ENCODE peak calls at places on chromosomes 7 and 10, in four cellular contexts. One of them, this sample, is unnamed.

GRCh38 chr7:30764030-30764991 is 6.9 kb upstream of the MINDY4 start:
- DNase-seq in SHP77: no peak
- DNase-seq in mammary epithelial cell: no peak
- DNase-seq in H54: no peak
- DNase-seq in this sample: no peak

GRCh38 chr7:123242467-123243097 is 42.8 kb upstream of the SLC13A1 start:
- DNase-seq in SHP77: no peak
- DNase-seq in mammary epithelial cell: peak; percentile 5
- DNase-seq in H54: no peak
- DNase-seq in this sample: peak; percentile 14

GRCh38 chr10:9596368-9596920 is 1421.2 kb upstream of the CELF2 start:
- DNase-seq in mammary epithelial cell: no peak
- DNase-seq in H54: peak; percentile 3
- DNase-seq in SHP77: no peak
- DNase-seq in this sample: no peak

GRCh38 chr7:26704786-26705185 is 159.6 kb downstream of the SKAP2 start:
- DNase-seq in SHP77: no peak
- DNase-seq in mammary epithelial cell: no peak
- DNase-seq in H54: no peak
- DNase-seq in this sample: no peak

GRCh38 chr10:97713351-97713827 is at the start of gene MARVELD1:
- DNase-seq in mammary epithelial cell: peak; percentile 66
- DNase-seq in SHP77: peak; percentile 13
- DNase-seq in H54: peak; percentile 83
- DNase-seq in this sample: no peak

GRCh38 chr10:33487014-33487776 is 152.7 kb upstream of the NRP1 start:
- DNase-seq in mammary epithelial cell: no peak
- DNase-seq in H54: peak; percentile 26
- DNase-seq in SHP77: no peak
- DNase-seq in this sample: no peak

GRCh38 chr10:100516847-100517246 is 2.8 kb downstream of the SEC31B start:
- DNase-seq in mammary epithelial cell: no peak
- DNase-seq in H54: no peak
- DNase-seq in SHP77: no peak
- DNase-seq in this sample: no peak

GRCh38 chr7:68980011-68980410 is 618.3 kb upstream of the AUTS2 start:
- DNase-seq in mammary epithelial cell: no peak
- DNase-seq in SHP77: no peak
- DNase-seq in H54: no peak
- DNase-seq in this sample: no peak

GRCh38 chr10:35875281-35875680 is 233.2 kb upstream of the FZD8 start:
- DNase-seq in H54: no peak
- DNase-seq in SHP77: no peak
- DNase-seq in mammary epithelial cell: no peak
- DNase-seq in this sample: no peak

GRCh38 chr7:12757443-12757842 is 70.0 kb downstream of the ARL4A start:
- DNase-seq in SHP77: no peak
- DNase-seq in H54: peak; percentile 43
- DNase-seq in mammary epithelial cell: peak; percentile 32
- DNase-seq in this sample: no peak

GRCh38 chr10:10432306-10433035 is 585.2 kb upstream of the CELF2 start:
- DNase-seq in SHP77: no peak
- DNase-seq in H54: no peak
- DNase-seq in mammary epithelial cell: no peak
- DNase-seq in this sample: no peak

GRCh38 chr7:129741743-129742213 is 130.3 kb downstream of the NRF1 start:
- DNase-seq in H54: no peak
- DNase-seq in SHP77: peak; percentile 94
- DNase-seq in mammary epithelial cell: no peak
- DNase-seq in this sample: peak; percentile 98

GRCh38 chr7:81210092-81211064 is 291.5 kb upstream of the SEMA3C start:
- DNase-seq in H54: no peak
- DNase-seq in SHP77: no peak
- DNase-seq in mammary epithelial cell: no peak
- DNase-seq in this sample: no peak

GRCh38 chr7:14604606-14605005 is 297.9 kb downstream of the DGKB start:
- DNase-seq in SHP77: no peak
- DNase-seq in H54: no peak
- DNase-seq in mammary epithelial cell: peak; percentile 65
- DNase-seq in this sample: no peak

GRCh38 chr7:100163871-100164270 is 4.5 kb downstream of the GAL3ST4 start:
- DNase-seq in H54: no peak
- DNase-seq in mammary epithelial cell: no peak
- DNase-seq in SHP77: no peak
- DNase-seq in this sample: no peak

GRCh38 chr10:17981766-17982380 is 30.2 kb downstream of the SLC39A12 start:
- DNase-seq in mammary epithelial cell: peak; percentile 53
- DNase-seq in SHP77: no peak
- DNase-seq in H54: peak; percentile 50
- DNase-seq in this sample: no peak

GRCh38 chr10:62637249-62638061 is 167.1 kb upstream of the ADO start:
- DNase-seq in SHP77: no peak
- DNase-seq in H54: no peak
- DNase-seq in mammary epithelial cell: peak; percentile 89
- DNase-seq in this sample: no peak

This sample was measured in NCI-H2029 treated with DMSO at 0.1 percent for 48 hours.